ENCODE peak calls at places on chromosomes 12 and 14, in eight cellular contexts. U is sigmoid colon, Y is HepG2, S is transverse colon, H is ovary, F is suprapubic skin, G is tibial nerve, A is H1. W is an unnamed sample. For H3K4me1, the result is how much of the 10 kb centered on the place peaks cover.

GRCh38 chr12:31011336-31011735 is 62.3 kb upstream of the DDX11 start:
- DNase-seq in H (no peak), A (no peak), S (no peak), U (peak), G (no peak), Y (no peak), F (peak), W (no peak)

GRCh38 chr12:105562727-105563072 is 232.2 kb downstream of the C12orf75 start:
- DNase-seq in A (no peak), F (no peak), U (no peak), S (peak), Y (no peak), G (no peak), H (no peak), W (no peak)

GRCh38 chr14:83300454-83301064 is 1766.9 kb upstream of the SEL1L start:
- DNase-seq in H (no peak), U (no peak), A (no peak), S (no peak), G (no peak), Y (peak), F (no peak), W (no peak)

GRCh38 chr12:128637616-128638606 is 185.8 kb downstream of the SLC15A4 start:
- DNase-seq in S (no peak), F (no peak), A (no peak), H (no peak), Y (no peak), G (no peak), U (no peak), W (no peak)

GRCh38 chr12:32274665-32275064 is 124.7 kb upstream of the FGD4 start:
- DNase-seq in Y (no peak), A (no peak), F (no peak), S (no peak), H (no peak), U (no peak), G (no peak), W (no peak)

GRCh38 chr12:28409892-28410291 is 219.6 kb downstream of the CCDC91 start:
- DNase-seq in Y (no peak), G (no peak), A (no peak), F (no peak), U (no peak), S (no peak), H (no peak), W (no peak)

GRCh38 chr12:100573499-100574261 is at the start of gene GAS2L3:
- DNase-seq in Y (peak), F (peak), G (peak), U (peak), S (peak), A (peak), H (peak), W (peak)

GRCh38 chr14:26554069-26554772 is 43.6 kb downstream of the NOVA1 start:
- DNase-seq in F (no peak), G (no peak), Y (no peak), H (no peak), S (no peak), A (no peak), U (no peak), W (no peak)

GRCh38 chr12:87157791-87158190 is 871.4 kb downstream of the C12orf50 start:
- DNase-seq in U (no peak), S (no peak), Y (no peak), H (no peak), A (peak), G (no peak), F (no peak), W (no peak)

GRCh38 chr14:30885840-30886740 is 11.7 kb downstream of the COCH start:
- DNase-seq in S (no peak), U (no peak), A (no peak), G (no peak), F (no peak), Y (no peak), H (no peak), W (no peak)

GRCh38 chr14:34347683-34348082 is 114.4 kb downstream of the SPTSSA start:
- DNase-seq in H (no peak), A (no peak), U (no peak), Y (peak), S (no peak), F (no peak), G (no peak), W (no peak)

GRCh38 chr12:85155791-85156190 is 119.6 kb downstream of the LRRIQ1 start:
- DNase-seq in U (no peak), H (no peak), A (no peak), G (no peak), Y (peak), F (no peak), S (no peak), W (no peak)

GRCh38 chr14:60905930-60906329 is 74.9 kb downstream of the TRMT5 start:
- DNase-seq in S (no peak), Y (no peak), F (no peak), G (no peak), H (no peak), U (no peak), A (no peak), W (no peak)

GRCh38 chr14:50362791-50363733 is 33.6 kb downstream of the CDKL1 start:
- DNase-seq in F (no peak), Y (no peak), H (no peak), S (no peak), A (no peak), U (no peak), G (no peak), W (no peak)

GRCh38 chr12:105930612-105931011 is 208.1 kb downstream of the NUAK1 start:
- DNase-seq in F (no peak), G (no peak), A (no peak), Y (no peak), H (no peak), S (no peak), U (no peak), W (peak)

GRCh38 chr12:58253663-58254062 is 312.3 kb downstream of the ATP23 start:
- DNase-seq in G (no peak), Y (no peak), H (no peak), S (no peak), F (no peak), U (no peak), A (no peak), W (no peak)

GRCh38 chr12:123903301-123904065 is 69.1 kb downstream of the CCDC92 start:
- DNase-seq in H (no peak), S (no peak), F (no peak), A (no peak), G (no peak), Y (no peak), U (no peak), W (no peak)

GRCh38 chr12:122665759-122666158 is 37.4 kb downstream of the HCAR2 start:
- DNase-seq in A (no peak), U (no peak), G (no peak), F (no peak), Y (no peak), H (no peak), S (no peak), W (no peak)

GRCh38 chr14:103847954-103848719 is 762 bp upstream of the PPP1R13B start:
- DNase-seq in G (no peak), A (no peak), U (peak), H (peak), Y (peak), S (peak), F (peak), W (no peak)

GRCh38 chr14:27243360-27243759 is 645.5 kb upstream of the NOVA1 start:
- DNase-seq in S (no peak), U (no peak), G (no peak), H (no peak), F (no peak), A (no peak), Y (no peak), W (no peak)

GRCh38 chr14:96516351-96516750 is 14.2 kb downstream of the PAPOLA start:
- DNase-seq in S (no peak), F (no peak), G (no peak), U (no peak), A (no peak), Y (no peak), H (no peak), W (no peak)

GRCh38 chr12:108526482-108527234 is 11.6 kb downstream of the FICD start:
- DNase-seq in Y (no peak), A (no peak), H (no peak), S (no peak), U (no peak), F (no peak), G (no peak), W (no peak)

GRCh38 chr12:64178122-64178521 is 44.0 kb downstream of the KICS2 start:
- DNase-seq in G (no peak), F (no peak), H (no peak), Y (no peak), A (no peak), U (no peak), S (no peak), W (no peak)

GRCh38 chr12:77013091-77013490 is 52.3 kb downstream of the E2F7 start:
- DNase-seq in U (no peak), H (no peak), G (no peak), S (no peak), A (no peak), Y (no peak), F (no peak), W (no peak)

GRCh38 chr14:103512701-103513611 is 9.7 kb downstream of the CKB start:
- DNase-seq in G (no peak), S (peak), Y (no peak), H (peak), U (peak), F (peak), A (no peak), W (no peak)

GRCh38 chr12:57019983-57020719 is 3.8 kb upstream of the TAC3 start:
- DNase-seq in S (no peak), H (no peak), A (no peak), F (no peak), G (no peak), Y (no peak), U (no peak), W (no peak)

GRCh38 chr14:90409209-90409730 is 12.4 kb downstream of the CALM1 start:
- DNase-seq in Y (no peak), G (peak), S (peak), U (peak), A (no peak), F (no peak), H (peak), W (peak)

GRCh38 chr12:25810683-25811082 is 147.8 kb upstream of the RASSF8 start:
- DNase-seq in F (no peak), U (no peak), A (no peak), H (no peak), Y (no peak), G (no peak), S (no peak), W (no peak)

GRCh38 chr12:104763163-104763805 is 194.8 kb downstream of the SLC41A2 start:
- DNase-seq in U (no peak), G (no peak), S (no peak), H (no peak), Y (no peak), A (no peak), F (no peak), W (peak)

GRCh38 chr14:69153848-69154208 is 909 bp upstream of the DCAF5 start:
- DNase-seq in G (peak), A (no peak), S (peak), Y (peak), H (peak), F (no peak), U (peak), W (no peak)

GRCh38 chr14:102525213-102526143 is 15.9 kb upstream of the ANKRD9 start:
- DNase-seq in G (peak), F (no peak), A (no peak), H (no peak), S (peak), Y (peak), U (no peak), W (no peak)

GRCh38 chr12:26530461-26530860 is 302.5 kb downstream of the ITPR2 start:
- DNase-seq in F (no peak), S (no peak), A (no peak), U (no peak), H (no peak), G (no peak), Y (no peak), W (no peak)

GRCh38 chr12:45285717-45286116 is 69.8 kb downstream of the ANO6 start:
- DNase-seq in H (no peak), Y (no peak), F (no peak), A (no peak), U (no peak), S (no peak), G (no peak), W (no peak)

GRCh38 chr12:56462565-56462964 is 5.8 kb upstream of the SPRYD4 start:
- DNase-seq in Y (no peak), G (no peak), U (peak), F (no peak), H (no peak), A (no peak), S (no peak), W (no peak)

GRCh38 chr12:115632323-115632722 is 645.2 kb downstream of the MED13L start:
- DNase-seq in U (no peak), Y (no peak), A (no peak), S (no peak), H (no peak), G (no peak), F (no peak), W (no peak)
- TF ChIP-seq CTCF in U (no peak), Y (no peak), A (peak), S (no peak), H (no peak), G (peak), F (no peak), W (no peak)

GRCh38 chr12:15729097-15729496 is 60.1 kb downstream of the EPS8 start:
- DNase-seq in H (no peak), U (no peak), G (no peak), F (no peak), S (no peak), A (no peak), Y (no peak), W (no peak)

GRCh38 chr12:15728118-15728598 is 61.0 kb downstream of the EPS8 start:
- DNase-seq in A (no peak), F (no peak), G (no peak), Y (no peak), H (no peak), U (no peak), S (no peak), W (no peak)

GRCh38 chr12:15722951-15723350 is 66.2 kb downstream of the EPS8 start:
- DNase-seq in G (no peak), S (no peak), H (no peak), A (no peak), Y (no peak), F (no peak), U (no peak), W (no peak)

GRCh38 chr12:15726757-15727112 is 62.5 kb downstream of the EPS8 start:
- DNase-seq in A (no peak), H (no peak), F (no peak), S (no peak), G (no peak), U (no peak), Y (no peak), W (no peak)

DNA sequence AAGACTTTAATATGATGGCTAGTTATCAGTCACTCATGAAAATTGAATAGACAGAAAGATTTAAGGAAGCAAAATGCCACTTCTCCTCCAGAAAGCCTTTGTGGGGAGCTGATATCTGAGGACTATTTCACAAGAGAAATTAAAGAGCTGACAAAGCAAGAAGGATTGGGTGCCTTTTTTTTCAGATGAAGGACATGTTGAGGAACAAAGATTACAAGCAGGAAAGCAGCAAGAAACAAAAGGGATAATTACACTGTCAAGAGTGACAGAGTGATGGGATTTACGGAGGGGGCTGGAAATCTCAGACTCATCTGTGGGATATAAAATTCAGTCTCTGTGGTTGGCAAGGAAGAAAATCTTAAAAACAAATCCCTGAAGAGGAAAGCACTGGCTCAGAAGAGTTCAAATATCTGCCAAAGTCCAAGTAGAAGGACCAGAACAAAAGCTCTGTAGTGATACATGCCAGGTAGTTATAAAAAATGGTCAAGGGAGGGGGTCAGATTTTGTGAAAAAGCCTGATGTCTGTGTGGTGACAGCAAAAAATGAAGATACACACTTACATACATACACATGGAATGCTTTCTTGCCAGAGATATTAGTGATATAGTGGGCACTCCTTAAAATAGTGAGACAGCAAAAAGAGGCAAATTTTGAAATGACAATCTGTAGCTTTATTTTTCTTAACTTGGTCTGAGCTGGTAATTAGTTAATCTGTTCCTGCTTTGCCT is 63.0 kb downstream of the EPS8 start:
- DNase-seq in H (no peak), S (no peak), F (no peak), Y (no peak), G (no peak), A (no peak), U (no peak), W (no peak)
- TF ChIP-seq EP300 in H (no peak), S (no peak), F (no peak), Y (no peak), G (peak), A (no peak), U (no peak), W (no peak)

GRCh38 chr12:62865090-62865489 is 69.9 kb downstream of the PPM1H start:
- DNase-seq in F (no peak), Y (no peak), A (no peak), G (no peak), S (no peak), U (no peak), H (no peak), W (no peak)
- H3K4me1 ChIP-seq in F (under half), Y (half or more), A (under half), G (under half), S (under half), U (under half), H (under half), W (under half)

DNA sequence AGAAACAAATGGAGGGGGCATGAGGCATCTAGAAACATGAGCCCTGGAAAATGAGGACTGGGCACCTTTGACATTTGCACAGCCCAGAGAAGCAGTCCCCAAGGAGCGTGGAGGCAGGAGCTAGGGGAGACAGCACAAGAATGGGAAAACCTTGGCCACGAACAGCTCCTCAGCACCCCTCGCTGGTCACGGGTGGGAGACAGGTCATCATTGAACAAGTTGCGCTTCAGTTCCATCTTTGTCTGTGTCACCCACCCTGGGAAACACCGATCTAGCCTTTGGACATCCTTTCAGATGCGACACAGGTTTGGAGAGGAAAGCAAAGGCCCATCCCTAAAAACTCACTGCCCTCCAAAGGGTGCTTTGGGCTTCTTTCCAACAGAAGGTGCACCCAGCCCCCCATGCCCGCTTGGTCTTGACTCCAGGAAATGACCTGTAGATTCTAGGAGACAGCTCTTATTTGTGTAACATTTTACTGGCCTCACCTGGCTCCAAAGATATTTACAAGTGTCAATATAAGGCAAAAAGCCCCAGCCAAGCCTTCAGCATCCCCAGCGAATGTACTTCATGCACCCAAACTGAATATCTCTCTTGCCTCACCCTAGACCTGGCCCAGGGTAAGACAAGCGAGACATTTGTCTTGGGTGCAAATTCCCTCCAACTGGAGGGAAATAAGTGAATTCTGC is 28.8 kb upstream of the CLMN start:
- DNase-seq in A (no peak), H (no peak), Y (no peak), G (no peak), S (no peak), U (no peak), F (peak), W (no peak)
- TF ChIP-seq CTCF in A (peak), H (no peak), Y (peak), G (no peak), S (no peak), U (no peak), F (no peak), W (no peak)

DNA sequence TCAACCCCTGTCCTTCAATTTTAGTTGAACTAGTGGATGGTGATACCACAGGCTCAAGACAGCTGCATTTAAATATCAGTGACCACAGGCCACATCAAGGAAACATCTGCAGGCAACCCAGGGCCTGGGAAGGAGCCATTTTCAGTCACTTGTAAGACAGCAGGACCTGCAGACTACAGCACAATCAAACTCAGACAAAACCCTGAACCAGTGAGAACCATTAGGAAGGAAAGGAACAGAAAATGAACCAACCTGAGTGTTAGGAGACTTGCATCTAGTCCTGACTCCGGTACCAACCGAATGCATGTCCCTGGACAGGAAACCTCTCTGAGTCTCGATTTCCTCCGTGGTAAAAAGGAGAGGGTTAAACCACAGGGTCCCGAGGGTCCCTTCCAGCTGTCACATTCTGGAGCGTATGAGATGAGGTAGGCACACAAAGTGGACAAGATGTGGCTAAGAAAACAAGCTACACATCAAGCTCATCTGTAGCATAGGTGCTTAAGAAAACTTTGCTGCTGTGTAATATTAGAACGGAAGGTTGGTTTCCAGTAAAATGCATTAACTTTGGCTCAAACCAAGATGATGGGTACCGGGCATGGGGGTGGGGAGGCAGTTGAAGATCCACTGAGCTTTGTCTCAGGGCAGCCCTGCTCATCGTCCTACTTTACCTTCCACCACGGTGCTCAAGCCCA is 1.6 kb upstream of the CDKN1B start:
- DNase-seq in F (no peak), G (peak), U (no peak), H (no peak), Y (no peak), A (no peak), S (peak), W (peak)
- TF ChIP-seq EP300 in F (no peak), G (no peak), U (no peak), H (peak), Y (no peak), A (no peak), S (no peak), W (no peak)

GRCh38 chr12:132494294-132495164 is 4.6 kb downstream of the FBRSL1 start:
- DNase-seq in A (no peak), Y (no peak), H (peak), G (no peak), S (no peak), U (no peak), F (no peak), W (no peak)

GRCh38 chr12:132492522-132492921 is 2.6 kb downstream of the FBRSL1 start:
- DNase-seq in G (no peak), U (no peak), S (peak), Y (no peak), A (no peak), H (peak), F (no peak), W (no peak)

GRCh38 chr12:132491761-132492378 is 1.9 kb downstream of the FBRSL1 start:
- DNase-seq in G (no peak), A (no peak), S (no peak), F (no peak), U (no peak), H (peak), Y (no peak), W (no peak)

GRCh38 chr12:132493482-132494178 is 3.7 kb downstream of the FBRSL1 start:
- DNase-seq in F (no peak), U (no peak), Y (peak), A (no peak), H (no peak), G (no peak), S (no peak), W (no peak)

GRCh38 chr12:132492951-132493350 is 3.0 kb downstream of the FBRSL1 start:
- DNase-seq in G (no peak), S (no peak), U (no peak), Y (no peak), A (no peak), H (no peak), F (no peak), W (no peak)
- H3K4me1 ChIP-seq in G (half or more), S (half or more), U (under half), Y (half or more), A (under half), H (under half), F (half or more), W (half or more)

GRCh38 chr12:97716356-97716755 is 253.8 kb downstream of the RMST start:
- DNase-seq in A (peak), F (no peak), Y (peak), H (no peak), S (no peak), G (peak), U (no peak), W (no peak)
- TF ChIP-seq CTCF in A (peak), F (peak), Y (peak), H (no peak), S (no peak), G (peak), U (peak), W (peak)

GRCh38 chr14:66575939-66576338 is 68.0 kb downstream of the GPHN start:
- DNase-seq in F (no peak), G (no peak), S (no peak), U (no peak), A (no peak), Y (no peak), H (no peak), W (no peak)
- TF ChIP-seq EP300 in F (no peak), G (no peak), S (no peak), U (no peak), A (no peak), Y (no peak), H (no peak), W (no peak)

W was measured in esophagus muscularis mucosa.